ENCODE peak calls at places on chromosomes 1 and 21, in four cellular contexts. X is hepatocyte, K is GM04503, R is fibroblast of gingiva. J is an unnamed sample.

GRCh38 chr1:5944848-5945167 is 47.4 kb downstream of the NPHP4 start:
- DNase-seq in R (no peak), K (no peak), X (no peak), J (no peak)

GRCh38 chr21:37244506-37245083 is 22.5 kb downstream of the VPS26C start:
- DNase-seq in K (no peak), R (no peak), X (no peak), J (no peak)

GRCh38 chr1:174116042-174116441 is 43.3 kb upstream of the RABGAP1L start:
- DNase-seq in X (no peak), K (no peak), R (peak), J (no peak)

GRCh38 chr1:61337981-61338848 is 255.9 kb downstream of the NFIA start:
- DNase-seq in K (peak), X (peak), R (peak), J (peak)

GRCh38 chr21:35825954-35826353 is 234.4 kb downstream of the SETD4 start:
- DNase-seq in X (no peak), K (no peak), R (no peak), J (no peak)

GRCh38 chr1:243851129-243851756 is 1.2 kb upstream of the AKT3 start:
- DNase-seq in X (no peak), R (peak), K (no peak), J (no peak)

GRCh38 chr1:53498555-53499142 is 39.5 kb downstream of the DMRTB1 start:
- DNase-seq in X (no peak), R (peak), K (no peak), J (no peak)

GRCh38 chr1:93578911-93579825 is 102.5 kb downstream of the BCAR3 start:
- DNase-seq in K (no peak), R (no peak), X (no peak), J (no peak)

GRCh38 chr1:51622455-51622913 is 5.6 kb downstream of the OSBPL9 start:
- DNase-seq in K (no peak), X (peak), R (peak), J (peak)

GRCh38 chr1:85317580-85317979 is 41.1 kb upstream of the BCL10 start:
- DNase-seq in K (no peak), X (no peak), R (no peak), J (no peak)

GRCh38 chr1:29855761-29856160 is 619.4 kb downstream of the PTPRU start:
- DNase-seq in X (no peak), R (no peak), K (no peak), J (no peak)

GRCh38 chr1:40717960-40718359 is 26.5 kb downstream of the NFYC start:
- DNase-seq in K (no peak), X (no peak), R (peak), J (no peak)

GRCh38 chr1:17248781-17249180 is at the start of gene PADI3:
- DNase-seq in R (no peak), K (no peak), X (no peak), J (no peak)

GRCh38 chr1:165207774-165208359 is 148.6 kb downstream of the LMX1A start:
- DNase-seq in X (peak), K (no peak), R (no peak), J (peak)

GRCh38 chr21:37670883-37671282 is 245.4 kb downstream of the KCNJ6 start:
- DNase-seq in K (peak), R (peak), X (no peak), J (no peak)

GRCh38 chr1:145425436-145426029 is at the start of gene NBPF20:
- DNase-seq in X (peak), R (peak), K (peak), J (peak)

GRCh38 chr1:175504875-175505555 is 238.4 kb downstream of the TNR start:
- DNase-seq in K (no peak), R (no peak), X (no peak), J (no peak)

GRCh38 chr1:59043796-59044195 is 253.1 kb upstream of the FGGY start:
- DNase-seq in K (peak), X (peak), R (peak), J (peak)